ENCODE peak calls at places on chromosome 17, in four cellular contexts. One of them, this sample, is unnamed.

GRCh38 chr17:57210224-57210553 is 46.1 kb upstream of the MSI2 start:
- DNase-seq in cardiac fibroblast: peak
- DNase-seq in A549: no peak
- DNase-seq in pancreas: no peak
- DNase-seq in this sample: no peak

GRCh38 chr17:34668206-34668605 is 88.8 kb downstream of the TMEM132E start:
- DNase-seq in pancreas: no peak
- DNase-seq in A549: no peak
- DNase-seq in cardiac fibroblast: no peak
- DNase-seq in this sample: no peak

GRCh38 chr17:79919862-79920720 is 80.9 kb upstream of the CBX4 start:
- DNase-seq in pancreas: peak
- DNase-seq in cardiac fibroblast: no peak
- DNase-seq in A549: no peak
- DNase-seq in this sample: no peak

GRCh38 chr17:70622382-70623260 is 453.3 kb downstream of the KCNJ2 start:
- DNase-seq in cardiac fibroblast: peak
- DNase-seq in pancreas: peak
- DNase-seq in A549: peak
- DNase-seq in this sample: no peak

GRCh38 chr17:12402963-12403622 is 262.6 kb upstream of the MYOCD start:
- DNase-seq in pancreas: no peak
- DNase-seq in A549: peak
- DNase-seq in cardiac fibroblast: peak
- DNase-seq in this sample: peak

GRCh38 chr17:10226930-10227695 is 28.7 kb upstream of the GAS7 start:
- DNase-seq in A549: peak
- DNase-seq in cardiac fibroblast: peak
- DNase-seq in pancreas: peak
- DNase-seq in this sample: no peak

GRCh38 chr17:47279062-47279801 is 25.6 kb downstream of the ITGB3 start:
- DNase-seq in pancreas: no peak
- DNase-seq in cardiac fibroblast: peak
- DNase-seq in A549: no peak
- DNase-seq in this sample: peak

GRCh38 chr17:39062846-39063680 is 88.4 kb downstream of the PLXDC1 start:
- DNase-seq in pancreas: no peak
- DNase-seq in cardiac fibroblast: peak
- DNase-seq in A549: no peak
- DNase-seq in this sample: no peak

GRCh38 chr17:48047113-48047740 is 932 bp upstream of the NFE2L1 start:
- DNase-seq in cardiac fibroblast: no peak
- DNase-seq in pancreas: no peak
- DNase-seq in A549: no peak
- DNase-seq in this sample: no peak

GRCh38 chr17:76772842-76773521 is 35.1 kb downstream of the MFSD11 start:
- DNase-seq in pancreas: no peak
- DNase-seq in A549: no peak
- DNase-seq in cardiac fibroblast: peak
- DNase-seq in this sample: peak

GRCh38 chr17:17416400-17417360 is 60.1 kb upstream of the MED9 start:
- DNase-seq in cardiac fibroblast: peak
- DNase-seq in pancreas: no peak
- DNase-seq in A549: peak
- DNase-seq in this sample: peak

GRCh38 chr17:17042851-17043667 is 802 bp downstream of the MPRIP start:
- DNase-seq in pancreas: no peak
- DNase-seq in A549: no peak
- DNase-seq in cardiac fibroblast: peak
- DNase-seq in this sample: no peak

GRCh38 chr17:70168044-70168978 is 1.0 kb upstream of the KCNJ2 start:
- DNase-seq in A549: peak
- DNase-seq in pancreas: peak
- DNase-seq in cardiac fibroblast: peak
- DNase-seq in this sample: no peak

GRCh38 chr17:76497979-76498885 is 3.0 kb downstream of the RHBDF2 start:
- DNase-seq in cardiac fibroblast: peak
- DNase-seq in pancreas: peak
- DNase-seq in A549: peak
- DNase-seq in this sample: no peak

GRCh38 chr17:60106377-60107059 is 27.8 kb upstream of the HEATR6 start:
- DNase-seq in pancreas: no peak
- DNase-seq in cardiac fibroblast: peak
- DNase-seq in A549: no peak
- DNase-seq in this sample: no peak

GRCh38 chr17:4490109-4490591 is 8.5 kb upstream of the SPNS2 start:
- DNase-seq in pancreas: no peak
- DNase-seq in cardiac fibroblast: no peak
- DNase-seq in A549: peak
- DNase-seq in this sample: no peak

GRCh38 chr17:17303010-17303846 is at the start of gene NT5M:
- DNase-seq in A549: peak
- DNase-seq in cardiac fibroblast: peak
- DNase-seq in pancreas: peak
- DNase-seq in this sample: no peak

GRCh38 chr17:81434079-81434478 is 38.8 kb downstream of the BAHCC1 start:
- DNase-seq in pancreas: peak
- DNase-seq in A549: no peak
- DNase-seq in cardiac fibroblast: no peak
- DNase-seq in this sample: no peak

GRCh38 chr17:9942885-9943284 is 37.8 kb upstream of the RCVRN start:
- DNase-seq in cardiac fibroblast: no peak
- DNase-seq in A549: no peak
- DNase-seq in pancreas: no peak
- DNase-seq in this sample: no peak

GRCh38 chr17:76014100-76014924 is 12.8 kb downstream of the EVPL start:
- DNase-seq in cardiac fibroblast: peak
- DNase-seq in A549: peak
- DNase-seq in pancreas: peak
- DNase-seq in this sample: no peak

GRCh38 chr17:63337579-63337978 is 108.5 kb downstream of the CYB561 start:
- DNase-seq in cardiac fibroblast: peak
- DNase-seq in A549: no peak
- DNase-seq in pancreas: no peak
- DNase-seq in this sample: no peak
- H3K4me3 ChIP-seq in cardiac fibroblast: no peak
- H3K4me3 ChIP-seq in A549: no peak
- H3K4me3 ChIP-seq in pancreas: no peak
- H3K4me3 ChIP-seq in this sample: no peak

GRCh38 chr17:55587608-55588139 is 76.4 kb upstream of the SMIM36 start:
- DNase-seq in A549: no peak
- DNase-seq in pancreas: no peak
- DNase-seq in cardiac fibroblast: no peak
- DNase-seq in this sample: peak

GRCh38 chr17:55588446-55588845 is 77.2 kb upstream of the SMIM36 start:
- DNase-seq in A549: no peak
- DNase-seq in cardiac fibroblast: no peak
- DNase-seq in pancreas: no peak
- DNase-seq in this sample: no peak

GRCh38 chr17:55585629-55586028 is 74.4 kb upstream of the SMIM36 start:
- DNase-seq in cardiac fibroblast: no peak
- DNase-seq in pancreas: no peak
- DNase-seq in A549: no peak
- DNase-seq in this sample: no peak

GRCh38 chr17:55584861-55585260 is 73.6 kb upstream of the SMIM36 start:
- DNase-seq in cardiac fibroblast: no peak
- DNase-seq in A549: no peak
- DNase-seq in pancreas: no peak
- DNase-seq in this sample: no peak

GRCh38 chr17:55588858-55589257 is 77.6 kb upstream of the SMIM36 start:
- DNase-seq in pancreas: no peak
- DNase-seq in cardiac fibroblast: no peak
- DNase-seq in A549: no peak
- DNase-seq in this sample: no peak
- H3K4me3 ChIP-seq in pancreas: no peak
- H3K4me3 ChIP-seq in cardiac fibroblast: no peak
- H3K4me3 ChIP-seq in A549: no peak
- H3K4me3 ChIP-seq in this sample: no peak

DNA sequence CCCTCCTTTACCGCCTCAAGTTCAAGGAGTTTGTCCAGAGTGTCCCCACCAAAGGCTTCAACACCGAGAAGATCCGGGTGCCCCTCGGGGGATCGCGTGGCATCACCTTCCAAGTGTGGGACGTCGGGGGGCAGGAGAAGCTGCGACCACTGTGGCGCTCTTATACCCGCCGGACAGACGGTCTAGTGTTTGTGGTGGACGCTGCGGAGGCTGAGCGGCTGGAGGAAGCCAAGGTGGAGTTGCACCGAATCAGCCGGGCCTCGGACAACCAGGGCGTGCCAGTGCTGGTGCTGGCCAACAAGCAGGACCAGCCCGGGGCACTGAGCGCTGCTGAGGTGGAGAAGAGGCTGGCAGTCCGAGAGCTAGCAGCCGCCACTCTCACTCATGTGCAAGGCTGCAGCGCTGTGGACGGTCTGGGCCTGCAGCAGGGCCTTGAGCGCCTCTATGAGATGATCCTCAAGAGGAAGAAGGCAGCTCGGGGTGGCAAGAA is 1.1 kb downstream of the ARL4D start:
- DNase-seq in A549: no peak
- DNase-seq in pancreas: no peak
- DNase-seq in cardiac fibroblast: no peak
- DNase-seq in this sample: no peak
- H3K4me3 ChIP-seq in A549: peak
- H3K4me3 ChIP-seq in pancreas: no peak
- H3K4me3 ChIP-seq in cardiac fibroblast: peak
- H3K4me3 ChIP-seq in this sample: peak

GRCh38 chr17:72657467-72658317 is 434.8 kb downstream of the SLC39A11 start:
- DNase-seq in A549: peak
- DNase-seq in pancreas: no peak
- DNase-seq in cardiac fibroblast: peak
- DNase-seq in this sample: no peak

GRCh38 chr17:72658675-72659074 is 433.8 kb downstream of the SLC39A11 start:
- DNase-seq in A549: no peak
- DNase-seq in pancreas: no peak
- DNase-seq in cardiac fibroblast: no peak
- DNase-seq in this sample: no peak

GRCh38 chr17:72659811-72660210 is 432.7 kb downstream of the SLC39A11 start:
- DNase-seq in pancreas: no peak
- DNase-seq in A549: no peak
- DNase-seq in cardiac fibroblast: no peak
- DNase-seq in this sample: no peak

GRCh38 chr17:72654746-72655145 is 437.7 kb downstream of the SLC39A11 start:
- DNase-seq in A549: no peak
- DNase-seq in pancreas: no peak
- DNase-seq in cardiac fibroblast: no peak
- DNase-seq in this sample: no peak

DNA sequence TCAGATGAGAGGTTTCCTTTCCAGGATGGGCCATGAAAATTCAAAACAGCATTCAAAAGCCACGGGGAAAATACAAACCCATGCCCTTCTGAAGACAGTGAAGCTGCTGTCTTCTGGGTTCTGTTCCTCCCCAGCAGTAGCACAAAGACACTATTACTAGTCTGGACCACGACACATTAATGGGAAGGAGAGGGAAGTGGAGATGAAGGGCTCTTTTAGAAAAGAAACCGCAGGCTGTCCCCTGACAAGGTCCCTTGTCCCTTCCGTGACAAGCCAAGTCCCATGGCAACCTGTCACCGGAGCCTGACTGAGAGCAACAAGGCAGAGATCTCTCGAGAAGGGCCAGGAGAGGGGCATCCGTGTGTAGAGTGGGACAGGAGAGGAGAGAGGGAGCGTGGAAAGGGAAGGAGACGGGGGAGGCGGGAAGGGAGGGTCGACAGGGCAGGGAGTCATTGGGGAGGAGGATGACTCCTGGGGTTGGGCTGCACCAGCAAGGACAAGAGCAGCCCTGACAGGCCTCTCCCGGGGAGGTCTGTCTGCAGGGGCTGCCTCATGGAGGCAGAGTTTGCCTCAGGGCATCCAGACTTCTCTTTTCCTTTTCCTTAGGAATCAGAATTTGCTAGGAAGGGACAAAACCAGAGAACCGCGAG is 436.2 kb downstream of the SLC39A11 start:
- DNase-seq in pancreas: no peak
- DNase-seq in A549: no peak
- DNase-seq in cardiac fibroblast: no peak
- DNase-seq in this sample: no peak
- H3K4me3 ChIP-seq in pancreas: no peak
- H3K4me3 ChIP-seq in A549: no peak
- H3K4me3 ChIP-seq in cardiac fibroblast: no peak
- H3K4me3 ChIP-seq in this sample: no peak

GRCh38 chr17:36921131-36921851 is 16.0 kb upstream of the LHX1 start:
- DNase-seq in cardiac fibroblast: peak
- DNase-seq in A549: peak
- DNase-seq in pancreas: no peak
- DNase-seq in this sample: peak
- H3K4me3 ChIP-seq in cardiac fibroblast: no peak
- H3K4me3 ChIP-seq in A549: peak
- H3K4me3 ChIP-seq in pancreas: no peak
- H3K4me3 ChIP-seq in this sample: no peak

DNA sequence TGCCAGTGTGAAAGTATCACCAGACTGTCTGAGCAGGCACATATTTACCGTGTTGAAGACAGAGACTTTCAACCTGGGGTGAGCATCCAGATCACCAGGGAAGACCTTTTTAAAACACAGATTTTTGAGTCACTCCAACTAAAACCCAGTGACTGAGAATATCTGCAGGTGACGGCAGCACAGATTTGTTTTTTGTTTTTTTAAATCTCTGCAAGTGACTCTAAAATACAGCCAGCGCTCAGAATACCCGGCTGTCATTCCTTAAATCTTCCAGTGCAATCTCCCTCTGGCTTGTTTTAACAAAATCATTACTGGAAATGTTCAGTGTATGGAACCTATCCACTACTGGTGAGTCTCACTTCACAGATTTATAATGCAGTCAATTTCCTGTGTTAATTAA is 19.3 kb upstream of the INPP5K start:
- DNase-seq in cardiac fibroblast: no peak
- DNase-seq in A549: no peak
- DNase-seq in pancreas: no peak
- DNase-seq in this sample: no peak
- H3K4me3 ChIP-seq in cardiac fibroblast: no peak
- H3K4me3 ChIP-seq in A549: no peak
- H3K4me3 ChIP-seq in pancreas: no peak
- H3K4me3 ChIP-seq in this sample: no peak

GRCh38 chr17:50051606-50052005 is 4.3 kb upstream of the ITGA3 start:
- DNase-seq in A549: no peak
- DNase-seq in pancreas: no peak
- DNase-seq in cardiac fibroblast: peak
- DNase-seq in this sample: no peak
- H3K4me3 ChIP-seq in A549: no peak
- H3K4me3 ChIP-seq in pancreas: no peak
- H3K4me3 ChIP-seq in cardiac fibroblast: no peak
- H3K4me3 ChIP-seq in this sample: no peak